ENCODE peak calls at places on chromosomes 16 and 17, in four cellular contexts. E, P, I and G are unnamed samples.

GRCh38 chr17:1647802-1648581 is 1.7 kb downstream of the RILP start:
- DNase-seq in I (peak; percentile 20), P (no peak), E (peak; percentile 65), G (peak; percentile 26)

GRCh38 chr17:61385869-61386245 is 13.8 kb upstream of the TBX2 start:
- DNase-seq in P (peak; percentile 46), I (no peak), E (no peak), G (no peak)

GRCh38 chr16:630024-630814 is 566 bp upstream of the WFIKKN1 start:
- DNase-seq in P (no peak), I (no peak), E (no peak), G (no peak)

GRCh38 chr17:6755281-6755680 is 565 bp upstream of the XAF1 start:
- DNase-seq in E (no peak), I (peak; percentile 87), P (peak; percentile 34), G (peak; percentile 78)

GRCh38 chr17:36515837-36516236 is 18.8 kb downstream of the MYO19 start:
- DNase-seq in P (no peak), I (no peak), E (no peak), G (no peak)

GRCh38 chr17:10888858-10889257 is 51.0 kb upstream of the PIRT start:
- DNase-seq in P (no peak), E (no peak), I (no peak), G (no peak)

GRCh38 chr17:56425483-56425882 is 168.0 kb upstream of the NOG start:
- DNase-seq in P (no peak), E (no peak), I (no peak), G (no peak)

GRCh38 chr17:73467651-73468050 is 155.8 kb upstream of the CDC42EP4 start:
- DNase-seq in I (no peak), P (no peak), E (no peak), G (no peak)

GRCh38 chr16:11949527-11949926 is 7.7 kb upstream of the NPIPB2 start:
- DNase-seq in E (no peak), P (peak; percentile 53), I (peak; percentile 61), G (peak; percentile 60)

GRCh38 chr17:74859439-74860228 is at the start of gene GRIN2C:
- DNase-seq in I (no peak), P (no peak), E (no peak), G (no peak)

GRCh38 chr16:35908942-35909341 is 2449.5 kb downstream of the TP53TG3F start:
- DNase-seq in P (no peak), E (no peak), I (no peak), G (no peak)

GRCh38 chr16:88534731-88535141 is 35.5 kb upstream of the ZC3H18 start:
- DNase-seq in I (no peak), E (no peak), P (peak; percentile 42), G (peak; percentile 52)

GRCh38 chr16:86987746-86988670 is 329.2 kb downstream of the C16orf95 start:
- DNase-seq in I (no peak), P (no peak), E (no peak), G (no peak)

GRCh38 chr16:57060323-57061083 is 31.9 kb upstream of the CPNE2 start:
- DNase-seq in I (peak; percentile 18), P (no peak), E (no peak), G (peak; percentile 9)

GRCh38 chr17:78343099-78343432 is 16.8 kb downstream of the SOCS3 start:
- DNase-seq in I (peak; percentile 93), E (no peak), P (peak; percentile 94), G (peak; percentile 95)

GRCh38 chr17:78653382-78653781 is 76.2 kb upstream of the DNAH17 start:
- DNase-seq in P (peak; percentile 31), E (no peak), I (peak; percentile 35), G (peak; percentile 37)

GRCh38 chr16:74477226-74477625 is 55.9 kb upstream of the CLEC18B start:
- DNase-seq in E (no peak), I (no peak), P (no peak), G (no peak)
- TF ChIP-seq CTCF in E (no peak), I (no peak), P (no peak), G (no peak)

GRCh38 chr16:89922477-89922883 is 662 bp upstream of the TUBB3 start:
- DNase-seq in I (peak; percentile 89), E (no peak), P (peak; percentile 92), G (peak; percentile 90)

GRCh38 chr16:89920723-89921122 is 2.1 kb downstream of the MC1R start:
- DNase-seq in I (peak; percentile 37), P (no peak), E (no peak), G (peak; percentile 30)

GRCh38 chr16:89921131-89921698 is 1.9 kb upstream of the TUBB3 start:
- DNase-seq in P (no peak), E (no peak), I (no peak), G (no peak)

GRCh38 chr16:89922884-89923639 is at the start of gene TUBB3:
- DNase-seq in P (peak; percentile 81), I (peak; percentile 77), E (peak; percentile 91), G (peak; percentile 79)

DNA sequence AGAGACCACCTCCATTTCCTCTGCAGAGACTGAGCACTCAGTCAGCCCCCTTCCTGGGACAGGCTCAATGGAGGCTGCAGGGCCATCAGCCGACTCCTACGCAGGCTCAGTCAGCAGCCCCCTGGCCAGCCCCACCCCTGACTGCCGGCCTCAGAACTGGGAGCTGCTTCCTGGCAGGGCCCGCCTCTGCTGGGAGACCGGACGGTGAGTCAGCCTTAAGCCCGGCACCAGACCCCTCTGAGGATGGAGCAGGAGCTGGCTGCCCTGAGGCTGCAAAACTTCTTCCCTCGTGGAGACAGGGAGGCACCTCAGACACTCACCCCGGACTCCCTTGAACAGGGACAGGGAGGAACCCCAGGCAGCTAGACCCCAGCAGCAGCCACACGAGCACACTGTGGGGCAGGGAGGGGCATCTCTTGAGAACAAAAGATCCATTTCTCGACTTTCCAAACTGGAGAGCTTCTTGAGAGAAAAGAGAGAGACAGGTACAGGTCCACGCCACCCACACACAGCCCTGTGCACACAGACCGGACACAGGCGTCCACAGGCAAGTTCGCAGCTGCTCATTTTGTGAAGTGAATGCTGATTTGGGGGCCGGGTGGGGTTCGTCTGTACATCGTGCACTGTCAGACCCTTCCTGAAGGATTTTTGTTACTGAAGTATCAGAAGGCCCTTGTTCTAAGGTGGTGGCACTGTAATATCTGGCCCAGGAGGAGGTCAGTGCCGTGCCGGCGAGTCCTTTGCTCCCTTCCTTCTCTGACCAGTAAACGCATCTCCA is 1.3 kb upstream of the TUBB3 start:
- DNase-seq in E (no peak), I (peak; percentile 92), P (peak; percentile 93), G (peak; percentile 92)
- H3K4me3 ChIP-seq in E (peak overlapping the region; percentile 73), I (peak overlapping the region; percentile 83), P (peak overlapping the region; percentile 94), G (peak overlapping the region; percentile 85)

GRCh38 chr17:44766409-44767038 is 7.7 kb downstream of the ADAM11 start:
- DNase-seq in P (no peak), I (no peak), E (no peak), G (no peak)

GRCh38 chr17:44767493-44767892 is 8.7 kb downstream of the ADAM11 start:
- DNase-seq in I (no peak), P (no peak), E (no peak), G (no peak)

GRCh38 chr17:44763170-44763569 is 4.4 kb downstream of the ADAM11 start:
- DNase-seq in E (no peak), P (no peak), I (no peak), G (no peak)

GRCh38 chr17:44768505-44769142 is 9.8 kb downstream of the ADAM11 start:
- DNase-seq in P (no peak), E (no peak), I (no peak), G (no peak)

GRCh38 chr17:44765965-44766364 is 7.2 kb downstream of the ADAM11 start:
- DNase-seq in E (no peak), I (no peak), P (no peak), G (no peak)
- TF ChIP-seq CTCF in E (no peak), I (no peak), P (no peak), G (no peak)

GRCh38 chr16:81555660-81556059 is 111.1 kb downstream of the CMIP start:
- DNase-seq in E (no peak), I (no peak), P (no peak), G (no peak)

GRCh38 chr16:81560979-81561657 is 116.5 kb downstream of the CMIP start:
- DNase-seq in P (peak; percentile 33), I (peak; percentile 25), E (no peak), G (no peak)

GRCh38 chr16:81556715-81557284 is 112.2 kb downstream of the CMIP start:
- DNase-seq in P (no peak), E (no peak), I (no peak), G (peak; percentile 56)

GRCh38 chr16:81558077-81558443 is 113.5 kb downstream of the CMIP start:
- DNase-seq in I (no peak), P (no peak), E (peak; percentile 15), G (no peak)

DNA sequence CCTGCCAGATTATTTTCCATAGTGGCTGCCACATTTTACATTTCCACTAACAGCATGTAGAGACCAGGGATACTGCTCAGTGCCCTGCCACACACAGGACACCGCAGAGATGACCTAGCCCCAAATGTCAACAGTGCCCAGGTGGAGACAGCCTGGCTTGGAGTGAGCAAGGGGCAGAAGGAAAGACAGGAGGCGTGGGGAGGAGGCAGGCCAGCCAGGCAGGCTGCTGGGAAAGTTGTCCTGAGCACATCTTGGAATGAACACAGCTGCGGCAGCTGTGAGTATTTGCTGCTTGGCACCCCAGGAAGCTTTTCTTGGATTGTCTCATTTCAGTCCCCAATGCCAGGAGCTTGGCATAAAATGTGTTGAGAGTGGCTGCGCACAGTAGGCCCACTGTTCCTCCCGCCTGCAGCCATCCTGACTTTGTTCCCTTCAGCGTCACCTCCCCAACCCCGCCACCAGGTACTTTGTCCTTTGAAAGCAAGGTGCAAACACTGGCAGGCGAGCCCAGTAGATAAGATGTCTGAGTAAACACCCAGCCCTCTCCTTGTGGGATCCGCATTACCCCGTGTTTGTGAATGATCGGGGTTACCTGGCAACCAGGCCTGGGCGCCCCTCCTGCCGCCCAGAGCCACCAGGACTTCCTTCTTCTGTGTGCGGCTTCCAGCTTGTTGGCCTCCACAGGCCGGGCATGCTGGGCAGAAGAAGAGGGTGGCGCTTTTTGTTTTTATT is 114.0 kb downstream of the CMIP start:
- DNase-seq in I (no peak), E (no peak), P (no peak), G (no peak)
- H3K4me3 ChIP-seq in I (no peak overlapping the region), E (no peak overlapping the region), P (no peak overlapping the region), G (no peak overlapping the region)

GRCh38 chr16:74304164-74304834 is 7.7 kb downstream of the PSMD7 start:
- DNase-seq in I (no peak), P (no peak), E (no peak), G (no peak)
- TF ChIP-seq CTCF in I (peak; percentile 35), P (peak; percentile 16), E (peak; percentile 36), G (peak; percentile 41)

DNA sequence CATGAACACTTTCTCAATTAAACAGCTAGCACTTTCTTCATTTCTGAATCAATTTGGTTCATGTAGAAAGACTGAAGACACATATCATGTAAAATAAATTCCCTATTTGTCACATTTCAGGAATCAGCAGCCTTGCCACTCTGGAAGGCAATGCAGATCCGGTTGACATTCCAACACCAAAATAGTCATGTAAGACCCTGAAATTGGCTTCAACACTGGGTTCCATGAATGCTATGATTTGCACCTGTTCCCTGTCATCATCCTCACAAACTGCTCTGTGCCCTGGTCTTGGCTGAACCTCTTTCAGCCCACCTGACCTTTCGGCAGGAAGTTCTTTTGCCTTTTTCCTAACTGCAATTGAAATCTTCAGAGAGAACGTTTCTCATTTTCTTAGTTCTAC is 156.9 kb downstream of the CDH8 start:
- DNase-seq in E (no peak), I (no peak), P (no peak), G (no peak)
- H3K4me3 ChIP-seq in E (no peak overlapping the region), I (no peak overlapping the region), P (no peak overlapping the region), G (no peak overlapping the region)